ENCODE peak calls at places on chromosomes 16 and 17, in six cellular contexts. J, O, S, X, L and M are unnamed samples.

GRCh38 chr16:23578096-23578830 is 17.9 kb downstream of the NDUFAB1 start:
- DNase-seq in J (no peak), S (no peak), L (peak; percentile 55), O (no peak), X (no peak), M (no peak)

GRCh38 chr17:17107891-17108680 is 65.8 kb downstream of the MPRIP start:
- DNase-seq in S (no peak), X (no peak), O (no peak), L (no peak), J (no peak), M (no peak)

GRCh38 chr16:69482410-69482951 is 58.1 kb downstream of the CYB5B start:
- DNase-seq in O (no peak), J (no peak), S (peak; percentile 64), X (peak; percentile 8), L (peak; percentile 58), M (peak; percentile 35)

GRCh38 chr16:75204410-75204758 is 2.6 kb downstream of the CTRB2 start:
- DNase-seq in S (peak; percentile 22), O (no peak), L (no peak), X (no peak), J (no peak), M (no peak)

GRCh38 chr16:89557230-89557935 is 3.1 kb upstream of the RPL13 start:
- DNase-seq in S (peak; percentile 76), L (peak; percentile 88), O (no peak), J (peak; percentile 65), X (peak; percentile 81), M (peak; percentile 67)

GRCh38 chr17:7993972-7994589 is 8.3 kb upstream of the GUCY2D start:
- DNase-seq in J (no peak), O (no peak), S (peak; percentile 49), L (no peak), X (no peak), M (no peak)

GRCh38 chr16:12815361-12815760 is 11.7 kb upstream of the CPPED1 start:
- DNase-seq in O (no peak), X (no peak), L (peak; percentile 57), S (no peak), J (no peak), M (no peak)

GRCh38 chr16:89983550-89983949 is 35.0 kb downstream of the DEF8 start:
- DNase-seq in J (no peak), O (no peak), X (no peak), S (no peak), L (no peak), M (no peak)

GRCh38 chr16:49452108-49452507 is 78.5 kb downstream of the C16orf78 start:
- DNase-seq in J (no peak), X (no peak), S (no peak), L (no peak), O (no peak), M (no peak)

GRCh38 chr17:19996502-19996901 is 12.7 kb upstream of the SPECC1 start:
- DNase-seq in L (no peak), S (no peak), X (no peak), J (no peak), O (no peak), M (no peak)

GRCh38 chr16:10031473-10031872 is 150.8 kb downstream of the GRIN2A start:
- DNase-seq in S (no peak), J (no peak), X (no peak), O (no peak), L (no peak), M (no peak)

GRCh38 chr16:526181-527014 is 1.1 kb upstream of the CAPN15 start:
- DNase-seq in L (peak; percentile 62), X (peak; percentile 75), O (no peak), J (no peak), S (no peak), M (peak; percentile 77)

GRCh38 chr17:1239210-1239609 is 31.0 kb upstream of the BHLHA9 start:
- DNase-seq in O (no peak), X (no peak), S (no peak), L (peak; percentile 71), J (no peak), M (no peak)

GRCh38 chr16:74626741-74627416 is 20.0 kb upstream of the GLG1 start:
- DNase-seq in X (no peak), J (no peak), S (no peak), O (no peak), L (peak; percentile 32), M (no peak)

GRCh38 chr17:27609606-27610303 is 21.2 kb upstream of the LGALS9 start:
- DNase-seq in S (no peak), O (peak; percentile 11), J (no peak), X (peak; percentile 37), L (peak; percentile 72), M (no peak)

GRCh38 chr17:50923611-50924010 is 57.5 kb upstream of the TOB1 start:
- DNase-seq in X (no peak), L (no peak), S (no peak), J (no peak), O (no peak), M (no peak)

GRCh38 chr16:72195609-72196008 is 23.7 kb upstream of the PMFBP1 start:
- DNase-seq in O (no peak), S (no peak), J (no peak), X (no peak), L (peak; percentile 13), M (no peak)

GRCh38 chr17:57678393-57678792 is 66.7 kb downstream of the CCDC182 start:
- DNase-seq in L (no peak), O (no peak), S (no peak), J (no peak), X (no peak), M (no peak)

GRCh38 chr17:38587956-38588771 is 17.6 kb downstream of the SRCIN1 start:
- DNase-seq in J (no peak), S (no peak), X (no peak), L (no peak), O (no peak), M (no peak)

GRCh38 chr17:4161560-4162221 is 18.7 kb downstream of the CYB5D2 start:
- DNase-seq in S (no peak), O (no peak), J (no peak), X (no peak), L (peak; percentile 32), M (no peak)

GRCh38 chr17:55384833-55385232 is 36.8 kb downstream of the MMD start:
- DNase-seq in X (no peak), L (no peak), S (no peak), O (no peak), J (no peak), M (no peak)

GRCh38 chr17:8079291-8080207 is 8.0 kb downstream of the ALOX12B start:
- DNase-seq in J (peak; percentile 64), O (no peak), L (peak; percentile 49), X (peak; percentile 61), S (peak; percentile 65), M (peak; percentile 73)

GRCh38 chr16:29900888-29901606 is 759 bp downstream of the ASPHD1 start:
- DNase-seq in L (peak; percentile 44), O (no peak), X (no peak), S (no peak), J (no peak), M (no peak)

GRCh38 chr17:29883497-29883896 is 46.5 kb downstream of the SSH2 start:
- DNase-seq in O (no peak), X (no peak), S (no peak), L (peak; percentile 22), J (no peak), M (no peak)

GRCh38 chr16:84955427-84955826 is 55.9 kb downstream of the ZDHHC7 start:
- DNase-seq in J (no peak), L (no peak), S (no peak), O (no peak), X (peak; percentile 93), M (no peak)

GRCh38 chr16:19308392-19308791 is 22.9 kb downstream of the CLEC19A start:
- DNase-seq in O (no peak), S (no peak), L (no peak), J (no peak), X (no peak), M (no peak)

GRCh38 chr16:84386044-84386443 is 17.7 kb downstream of the ATP2C2 start:
- DNase-seq in J (no peak), L (no peak), O (no peak), X (no peak), S (no peak), M (no peak)

GRCh38 chr17:81905993-81906392 is 4.0 kb downstream of the NPB start:
- DNase-seq in L (no peak), X (no peak), O (no peak), S (no peak), J (no peak), M (peak; percentile 19)
- H3K4me3 ChIP-seq in L (no peak overlapping the region), X (no peak overlapping the region), O (no peak overlapping the region), S (no peak overlapping the region), J (no peak overlapping the region), M (no peak overlapping the region)

GRCh38 chr17:44307387-44308186 is 814 bp upstream of the RUNDC3A start:
- DNase-seq in X (peak; percentile 61), S (no peak), J (no peak), L (no peak), O (no peak), M (peak; percentile 68)
- H3K4me3 ChIP-seq in X (no peak overlapping the region), S (peak overlapping the region; percentile 50), J (no peak overlapping the region), L (peak overlapping the region; percentile 48), O (no peak overlapping the region), M (peak overlapping the region; percentile 23)

DNA sequence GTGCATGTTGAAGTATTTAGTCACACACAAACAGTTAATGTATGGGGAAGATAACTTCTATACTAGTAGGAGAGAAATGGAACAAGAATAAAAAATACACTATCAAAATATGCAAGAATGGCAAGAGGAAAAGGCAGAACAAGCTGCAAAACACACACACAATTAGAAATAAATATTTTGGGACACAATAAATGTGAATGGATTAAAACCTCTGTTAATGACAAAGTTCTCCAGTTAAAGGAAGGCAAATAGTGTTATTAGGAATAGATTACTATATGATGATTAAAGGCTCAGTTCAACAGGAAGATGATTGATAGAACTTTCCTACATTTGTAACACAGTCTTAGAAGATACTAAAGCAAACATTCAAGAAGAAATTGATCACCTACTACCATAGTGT is 106.3 kb upstream of the ZNF750 start:
- DNase-seq in O (no peak), L (no peak), S (no peak), J (no peak), X (no peak), M (no peak)
- H3K4me3 ChIP-seq in O (no peak overlapping the region), L (no peak overlapping the region), S (no peak overlapping the region), J (no peak overlapping the region), X (no peak overlapping the region), M (no peak overlapping the region)

GRCh38 chr17:61431594-61432311 is 20.5 kb upstream of the TBX4 start:
- DNase-seq in J (no peak), S (no peak), L (peak; percentile 90), O (no peak), X (no peak), M (no peak)
- H3K4me3 ChIP-seq in J (no peak overlapping the region), S (no peak overlapping the region), L (no peak overlapping the region), O (no peak overlapping the region), X (no peak overlapping the region), M (no peak overlapping the region)

GRCh38 chr17:2566056-2566455 is 27.4 kb upstream of the PAFAH1B1 start:
- DNase-seq in X (no peak), J (no peak), L (no peak), S (no peak), O (no peak), M (no peak)

GRCh38 chr17:2571523-2572303 is 21.7 kb upstream of the PAFAH1B1 start:
- DNase-seq in O (no peak), S (no peak), L (no peak), J (no peak), X (no peak), M (no peak)
- H3K4me3 ChIP-seq in O (no peak overlapping the region), S (no peak overlapping the region), L (no peak overlapping the region), J (no peak overlapping the region), X (no peak overlapping the region), M (no peak overlapping the region)

GRCh38 chr17:48441862-48442261 is 11.8 kb upstream of the SKAP1 start:
- DNase-seq in O (no peak), X (no peak), L (no peak), J (no peak), S (no peak), M (no peak)
- H3K4me3 ChIP-seq in O (no peak overlapping the region), X (no peak overlapping the region), L (no peak overlapping the region), J (no peak overlapping the region), S (no peak overlapping the region), M (no peak overlapping the region)